ENCODE peak calls at places on chromosomes 11 and 22, in eight cellular contexts. Q is lung; F is keratinocyte; Y is fibroblast of lung; M is cardiac muscle cell; L is SK-N-SH; N is GM23338; K is CD8-positive, alpha-beta memory T cell. Z is an unnamed sample.
A peak's percentile ranks its signal among the peaks of the same experiment; 100 is the strongest.

GRCh38 chr22:19917389-19918138 is 24.0 kb upstream of the COMT start:
- DNase-seq in N (no peak), Y (no peak), L (no peak), F (no peak), K (no peak), M (no peak), Q (no peak), Z (no peak)

GRCh38 chr11:8335683-8336082 is 72.0 kb upstream of the LMO1 start:
- DNase-seq in K (no peak), Y (peak; percentile 27), F (no peak), L (no peak), N (no peak), M (no peak), Q (no peak), Z (no peak)

GRCh38 chr22:19549428-19549827 is 25.2 kb upstream of the CLDN5 start:
- DNase-seq in K (no peak), Q (no peak), N (no peak), L (no peak), Y (no peak), F (no peak), M (no peak), Z (no peak)

GRCh38 chr22:31144223-31144622 is 3.9 kb upstream of the PLA2G3 start:
- DNase-seq in N (no peak), L (no peak), K (no peak), M (peak; percentile 20), Q (no peak), Y (peak; percentile 32), F (no peak), Z (peak; percentile 33)

GRCh38 chr22:44648821-44649566 is 53.0 kb upstream of the PRR5 start:
- DNase-seq in L (peak; percentile 19), N (no peak), Y (peak; percentile 73), K (no peak), Q (no peak), M (peak; percentile 77), F (peak; percentile 41), Z (peak; percentile 58)

GRCh38 chr11:121571466-121571865 is 118.7 kb upstream of the SORL1-AS1 start:
- DNase-seq in K (no peak), Q (no peak), M (no peak), N (no peak), L (no peak), F (no peak), Y (no peak), Z (no peak)

GRCh38 chr11:45146072-45147016 is at the start of gene PRDM11:
- DNase-seq in Q (peak; percentile 71), N (peak; percentile 58), Y (peak; percentile 74), F (peak; percentile 13), M (peak; percentile 85), L (peak; percentile 90), K (peak; percentile 53), Z (peak; percentile 85)

GRCh38 chr11:125102025-125102424 is 9.4 kb downstream of the TMEM218 start:
- DNase-seq in K (no peak), M (no peak), Y (no peak), Q (no peak), F (no peak), L (no peak), N (no peak), Z (no peak)

GRCh38 chr11:76216536-76217326 is 10.4 kb upstream of the WNT11 start:
- DNase-seq in N (no peak), L (no peak), K (no peak), F (no peak), Y (no peak), Q (no peak), M (no peak), Z (peak; percentile 12)

GRCh38 chr11:78190871-78191538 is 2.3 kb downstream of the USP35 start:
- DNase-seq in Q (no peak), L (no peak), K (no peak), M (no peak), N (no peak), Y (no peak), F (no peak), Z (no peak)

GRCh38 chr11:16178273-16178672 is 178.1 kb downstream of the SOX6 start:
- DNase-seq in Y (no peak), F (no peak), K (no peak), N (no peak), Q (no peak), L (peak; percentile 32), M (no peak), Z (no peak)

DNA sequence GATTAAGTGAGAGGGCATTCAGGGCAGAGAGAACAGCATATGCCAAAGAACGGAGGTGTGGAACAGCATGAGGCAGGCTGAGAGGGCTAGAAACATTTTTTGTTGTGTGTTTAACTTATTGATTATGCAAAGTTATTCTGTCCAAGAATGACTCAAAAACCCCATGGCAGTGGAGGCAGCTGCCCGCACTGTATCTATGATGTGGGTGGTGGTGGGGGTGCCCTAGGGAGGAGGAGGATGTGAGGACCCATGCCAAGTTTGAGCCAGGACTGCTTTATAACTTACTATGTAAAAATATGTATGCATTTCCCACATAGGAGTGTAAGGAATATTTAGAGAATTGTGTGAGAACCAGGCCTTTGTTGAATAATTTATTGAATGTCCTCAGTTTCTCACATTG is 85.4 kb upstream of the GNAZ start:
- DNase-seq in Y (no peak), F (no peak), M (no peak), N (no peak), L (no peak), K (no peak), Q (no peak), Z (no peak)
- H3K4me3 ChIP-seq in Y (no peak overlapping the region), F (no peak overlapping the region), M (no peak overlapping the region), N (no peak overlapping the region), L (no peak overlapping the region), K (no peak overlapping the region), Q (no peak overlapping the region), Z (no peak overlapping the region)

DNA sequence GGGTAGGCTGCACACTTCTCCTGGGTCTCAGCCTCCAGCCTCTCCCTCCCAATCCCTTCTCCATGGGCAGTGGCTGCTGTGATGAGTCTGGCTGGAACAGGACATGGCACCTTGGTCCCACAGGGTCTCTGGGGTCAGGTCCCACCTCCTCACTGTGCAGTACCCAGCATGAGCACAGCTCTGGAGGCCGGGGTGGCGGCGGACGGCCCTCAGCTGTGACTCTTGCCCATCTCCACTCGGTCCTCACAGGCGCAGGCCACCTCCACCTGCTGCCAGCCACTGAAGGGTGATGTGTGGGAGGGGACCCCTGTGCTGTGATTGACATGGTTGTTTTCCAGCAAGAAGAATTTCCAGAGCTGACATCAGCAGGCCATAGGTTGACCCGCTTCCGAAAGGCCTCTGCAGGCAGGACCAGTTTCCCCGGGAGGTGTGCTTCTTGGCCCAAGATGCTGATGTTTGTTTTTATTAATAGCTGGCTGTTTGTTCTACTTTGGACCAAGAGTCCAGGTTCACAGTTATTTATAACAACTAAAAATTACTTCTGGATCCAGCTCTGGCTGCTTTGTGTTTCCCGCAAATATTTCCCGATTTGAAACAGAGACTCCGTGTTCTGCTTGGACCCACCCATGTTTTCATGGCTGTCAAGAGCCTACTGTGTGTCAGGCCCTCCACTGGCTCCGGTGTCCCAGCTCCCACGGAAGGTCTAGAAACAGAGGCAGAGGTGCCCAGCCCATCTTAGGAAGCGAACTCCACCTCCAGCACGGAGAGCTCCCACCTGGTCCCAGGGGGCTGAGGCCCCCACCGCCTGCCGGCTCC is 45.7 kb downstream of the SCUBE1 start:
- DNase-seq in M (no peak), N (no peak), F (no peak), L (no peak), Y (no peak), Q (no peak), K (no peak), Z (no peak)
- H3K4me1 ChIP-seq in M (peaks cover 2% of the 10 kb centered on the region), N (no peaks in the 10 kb centered on the region), F (no peaks in the 10 kb centered on the region), L (no peaks in the 10 kb centered on the region), Y (no peaks in the 10 kb centered on the region), Q (peaks cover 21% of the 10 kb centered on the region), K (no peaks in the 10 kb centered on the region), Z (peaks cover 1% of the 10 kb centered on the region)

GRCh38 chr11:64529559-64530520 is 61.2 kb upstream of the SLC22A12 start:
- DNase-seq in F (no peak), Y (no peak), K (no peak), N (no peak), L (no peak), Q (no peak), M (no peak), Z (no peak)

GRCh38 chr11:64533501-64533900 is 57.5 kb upstream of the SLC22A12 start:
- DNase-seq in M (no peak), Q (no peak), K (no peak), F (no peak), Y (no peak), L (no peak), N (no peak), Z (no peak)

GRCh38 chr11:64534391-64534801 is 56.6 kb upstream of the SLC22A12 start:
- DNase-seq in F (no peak), L (no peak), Y (no peak), Q (no peak), N (no peak), M (no peak), K (no peak), Z (no peak)

GRCh38 chr11:64531422-64531821 is 59.6 kb upstream of the SLC22A12 start:
- DNase-seq in N (no peak), M (no peak), Q (no peak), K (no peak), F (no peak), L (no peak), Y (no peak), Z (no peak)

DNA sequence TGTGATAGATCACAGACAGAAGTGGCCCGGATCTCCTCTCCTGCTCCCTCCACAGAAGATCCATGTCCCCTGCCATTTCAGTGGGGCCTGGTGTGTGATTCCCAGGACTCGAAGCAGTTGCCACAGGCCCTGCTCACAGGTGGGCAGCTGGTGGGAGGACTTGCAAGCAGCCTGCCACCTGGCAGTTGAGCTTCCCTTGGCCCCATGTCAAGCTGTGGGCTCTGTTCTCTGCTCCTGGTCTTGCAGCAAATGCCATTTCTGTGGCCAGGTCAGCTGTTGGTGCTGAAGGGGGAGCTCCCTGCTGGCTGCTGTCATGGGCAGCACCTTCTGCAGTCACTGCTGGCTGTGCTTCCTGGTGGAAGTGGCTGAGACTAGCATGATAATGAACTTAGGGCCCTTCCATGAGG is 59.1 kb upstream of the SLC22A12 start:
- DNase-seq in F (no peak), K (no peak), N (no peak), M (no peak), Y (no peak), L (no peak), Q (no peak), Z (no peak)
- H3K4me3 ChIP-seq in F (no peak overlapping the region), K (no peak overlapping the region), N (no peak overlapping the region), M (no peak overlapping the region), Y (no peak overlapping the region), L (no peak overlapping the region), Q (no peak overlapping the region), Z (no peak overlapping the region)

GRCh38 chr22:26316732-26317131 is 112.3 kb upstream of the ASPHD2 start:
- DNase-seq in M (no peak), N (no peak), Y (no peak), F (no peak), Q (no peak), L (no peak), K (no peak), Z (no peak)

GRCh38 chr22:26320469-26320868 is 108.6 kb upstream of the ASPHD2 start:
- DNase-seq in F (no peak), M (no peak), Y (no peak), N (no peak), Q (no peak), L (no peak), K (no peak), Z (no peak)

GRCh38 chr22:26322179-26322905 is 106.7 kb upstream of the ASPHD2 start:
- DNase-seq in N (no peak), Y (peak; percentile 95), K (no peak), F (peak; percentile 76), L (no peak), M (peak; percentile 9), Q (no peak), Z (peak; percentile 43)

GRCh38 chr22:26321469-26321913 is 107.6 kb upstream of the ASPHD2 start:
- DNase-seq in K (no peak), N (peak; percentile 23), Y (peak; percentile 87), L (no peak), Q (no peak), M (no peak), F (no peak), Z (peak; percentile 8)

GRCh38 chr22:26318975-26319374 is 110.1 kb upstream of the ASPHD2 start:
- DNase-seq in N (peak; percentile 83), F (no peak), M (no peak), Q (no peak), Y (peak; percentile 68), L (no peak), K (no peak), Z (no peak)
- H3K4me1 ChIP-seq in N (no peaks in the 10 kb centered on the region), F (peaks cover 19% of the 10 kb centered on the region), M (no peaks in the 10 kb centered on the region), Q (no peaks in the 10 kb centered on the region), Y (peaks cover 2% of the 10 kb centered on the region), L (peaks cover 7% of the 10 kb centered on the region), K (no peaks in the 10 kb centered on the region), Z (peaks cover 7% of the 10 kb centered on the region)